ENCODE peak calls at places on chromosomes 2 and 18, in six cellular contexts. R is H1, E is upper lobe of right lung, B is pancreas, Z is PC-3, C is endodermal cell. D is an unnamed sample. For H3K4me1, the result is how much of the 10 kb centered on the place peaks cover.

GRCh38 chr2:189092936-189093335 is 86.6 kb downstream of the COL5A2 start:
- DNase-seq in Z (no peak), E (no peak), B (no peak), C (no peak), R (no peak), D (no peak)

GRCh38 chr2:85288244-85288725 is 39.5 kb downstream of the TGOLN2 start:
- DNase-seq in C (no peak), Z (peak), B (no peak), E (no peak), R (no peak), D (peak)

GRCh38 chr2:212015588-212015987 is 523.0 kb downstream of the ERBB4 start:
- DNase-seq in C (no peak), Z (no peak), B (no peak), R (no peak), E (no peak), D (no peak)

GRCh38 chr2:67883316-67884080 is 179.3 kb downstream of the C1D start:
- DNase-seq in R (no peak), B (no peak), C (no peak), E (no peak), Z (no peak), D (no peak)

GRCh38 chr2:42794271-42795046 is 2.1 kb upstream of the HAAO start:
- DNase-seq in B (no peak), Z (no peak), E (no peak), C (peak), R (peak), D (peak)

GRCh38 chr2:195710407-195710806 is 53.4 kb downstream of the SLC39A10 start:
- DNase-seq in B (no peak), C (no peak), Z (peak), E (no peak), R (no peak), D (no peak)

GRCh38 chr2:194602750-194603149 is 1054.3 kb upstream of the SLC39A10 start:
- DNase-seq in B (no peak), R (no peak), C (no peak), E (no peak), Z (no peak), D (no peak)

GRCh38 chr18:607930-608329 is 11.1 kb downstream of the CLUL1 start:
- DNase-seq in C (no peak), E (no peak), B (no peak), R (no peak), Z (no peak), D (no peak)

GRCh38 chr2:24917086-24917485 is 3.0 kb downstream of the ADCY3 start:
- DNase-seq in C (no peak), B (no peak), R (no peak), E (no peak), Z (no peak), D (no peak)

GRCh38 chr2:237464757-237465391 is 22.2 kb upstream of the MLPH start:
- DNase-seq in B (no peak), C (no peak), Z (peak), E (no peak), R (no peak), D (no peak)

GRCh38 chr18:36828630-36829361 is at the start of the genes KIAA1328 and TPGS2:
- DNase-seq in B (peak), E (peak), R (peak), C (peak), Z (peak), D (peak)
- TF ChIP-seq CTCF in B (no peak), E (peak), R (peak), C (peak), Z (no peak), D (peak)

GRCh38 chr2:186486651-186487647 is 889 bp downstream of the ZC3H15 start:
- DNase-seq in B (no peak), Z (peak), C (no peak), R (no peak), E (no peak), D (no peak)
- H3K4me1 ChIP-seq in B (under half), Z (under half), C (under half), R (under half), E (under half), D (under half)

GRCh38 chr2:234950435-234950729 is 1.4 kb upstream of the SH3BP4 start:
- DNase-seq in C (no peak), E (no peak), R (no peak), Z (no peak), B (no peak), D (peak)
- H3K4me3 ChIP-seq in C (no peak), E (no peak), R (peak), Z (no peak), B (no peak), D (no peak)

GRCh38 chr2:210620456-210620855 is 64.1 kb downstream of the CPS1 start:
- DNase-seq in C (peak), B (no peak), Z (no peak), E (no peak), R (peak), D (no peak)

GRCh38 chr2:210623506-210623905 is 67.1 kb downstream of the CPS1 start:
- DNase-seq in Z (no peak), C (no peak), R (no peak), E (no peak), B (no peak), D (no peak)

GRCh38 chr2:210616074-210616473 is 59.7 kb downstream of the CPS1 start:
- DNase-seq in E (no peak), Z (no peak), B (no peak), R (no peak), C (no peak), D (no peak)

GRCh38 chr2:210617318-210617717 is 60.9 kb downstream of the CPS1 start:
- DNase-seq in E (no peak), Z (no peak), C (no peak), R (no peak), B (no peak), D (no peak)

GRCh38 chr2:210617732-210618330 is 61.4 kb downstream of the CPS1 start:
- DNase-seq in B (no peak), R (no peak), E (no peak), C (peak), Z (peak), D (no peak)
- TF ChIP-seq CTCF in B (peak), R (peak), E (peak), C (peak), Z (peak), D (peak)

GRCh38 chr2:233832869-233833812 is 21.2 kb downstream of the HJURP start:
- DNase-seq in R (peak), Z (peak), E (peak), B (peak), C (peak), D (peak)
- H3K4me1 ChIP-seq in R (under half), Z (under half), E (under half), B (under half), C (under half), D (under half)

GRCh38 chr2:143140864-143141637 is 11.8 kb downstream of the ARHGAP15 start:
- DNase-seq in Z (no peak), B (no peak), R (no peak), C (no peak), E (no peak), D (no peak)
- H3K4me3 ChIP-seq in Z (no peak), B (no peak), R (no peak), C (no peak), E (no peak), D (no peak)

GRCh38 chr2:38671946-38672345 is 6.0 kb downstream of the GALM start:
- DNase-seq in Z (no peak), B (no peak), E (no peak), R (no peak), C (peak), D (no peak)

GRCh38 chr2:38668092-38668491 is 2.2 kb downstream of the GALM start:
- DNase-seq in R (no peak), B (no peak), Z (no peak), E (no peak), C (no peak), D (no peak)

GRCh38 chr2:38668787-38669479 is 3.0 kb downstream of the GALM start:
- DNase-seq in E (no peak), R (no peak), B (no peak), Z (no peak), C (no peak), D (no peak)

GRCh38 chr2:38672445-38673364 is 6.8 kb downstream of the GALM start:
- DNase-seq in R (no peak), C (no peak), E (no peak), Z (no peak), B (no peak), D (no peak)

GRCh38 chr2:38671303-38671702 is 5.4 kb downstream of the GALM start:
- DNase-seq in B (no peak), E (no peak), R (no peak), Z (no peak), C (peak), D (no peak)
- TF ChIP-seq CTCF in B (no peak), E (no peak), R (no peak), Z (no peak), C (no peak), D (no peak)

GRCh38 chr2:47720036-47720435 is 62.9 kb upstream of the MSH6 start:
- DNase-seq in B (no peak), R (no peak), E (no peak), C (no peak), Z (no peak), D (no peak)

GRCh38 chr2:47719099-47719498 is 63.8 kb upstream of the MSH6 start:
- DNase-seq in R (no peak), E (no peak), Z (no peak), C (no peak), B (no peak), D (no peak)

GRCh38 chr2:47724221-47724981 is 58.5 kb upstream of the MSH6 start:
- DNase-seq in E (no peak), Z (peak), B (no peak), R (no peak), C (peak), D (no peak)

GRCh38 chr2:47720559-47720958 is 62.4 kb upstream of the MSH6 start:
- DNase-seq in Z (no peak), R (no peak), E (no peak), C (no peak), B (no peak), D (no peak)

DNA sequence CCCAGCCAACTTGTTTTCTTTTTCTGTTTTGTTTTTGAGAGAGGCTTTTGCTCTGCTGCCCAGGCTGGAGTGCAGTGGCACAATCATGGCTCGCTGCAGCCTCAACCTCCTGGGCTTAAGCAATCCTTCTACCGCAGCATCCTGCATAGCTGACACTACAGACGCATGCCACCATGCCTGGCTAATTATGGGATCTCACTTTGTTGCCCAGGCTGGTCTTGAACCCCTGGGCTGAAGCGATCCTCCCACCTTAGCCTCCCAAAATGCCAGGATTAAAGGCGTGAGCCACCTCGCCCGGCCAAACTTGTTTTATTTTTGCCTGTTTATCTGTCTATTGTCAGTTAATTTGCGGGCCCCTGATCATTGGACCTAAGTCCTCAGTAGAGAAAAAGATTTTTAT is 61.6 kb upstream of the MSH6 start:
- DNase-seq in R (no peak), C (no peak), E (no peak), B (no peak), Z (no peak), D (no peak)
- H3K4me1 ChIP-seq in R (under half), C (under half), E (under half), B (under half), Z (under half), D (under half)

D was measured in Peyer's patch.